ENCODE peak calls at places on chromosomes 12 and 14, in six cellular contexts. U, Z, Y, I, L and W are unnamed samples.

GRCh38 chr14:73059326-73059725 is 992 bp downstream of the RBM25 start:
- DNase-seq in U (no peak), Z (peak; percentile 10), Y (peak; percentile 45), I (no peak), L (peak; percentile 10), W (no peak)

GRCh38 chr12:11807453-11807852 is 158.0 kb downstream of the ETV6 start:
- DNase-seq in U (peak; percentile 92), Z (no peak), Y (no peak), I (no peak), L (peak; percentile 32), W (no peak)

GRCh38 chr14:69633238-69633637 is 21.8 kb downstream of the SUSD6 start:
- DNase-seq in U (no peak), Z (peak; percentile 32), Y (no peak), I (no peak), L (no peak), W (no peak)

GRCh38 chr12:45913631-45914030 is 76.7 kb downstream of the SCAF11 start:
- DNase-seq in U (no peak), Z (no peak), Y (no peak), I (no peak), L (peak; percentile 55), W (no peak)

GRCh38 chr12:32875990-32876389 is 20.6 kb downstream of the PKP2 start:
- DNase-seq in U (no peak), Z (no peak), Y (no peak), I (no peak), L (no peak), W (no peak)

GRCh38 chr12:128947199-128947598 is 93.9 kb downstream of the GLT1D1 start:
- DNase-seq in U (no peak), Z (no peak), Y (no peak), I (no peak), L (no peak), W (no peak)

GRCh38 chr12:77847060-77847541 is 16.4 kb downstream of the NAV3 start:
- DNase-seq in U (no peak), Z (no peak), Y (peak; percentile 44), I (peak; percentile 18), L (no peak), W (no peak)

GRCh38 chr12:117130806-117131205 is 31.6 kb upstream of the TESC start:
- DNase-seq in U (no peak), Z (no peak), Y (no peak), I (no peak), L (no peak), W (no peak)

GRCh38 chr12:100611031-100611430 is 37.5 kb downstream of the GAS2L3 start:
- DNase-seq in U (no peak), Z (no peak), Y (peak; percentile 17), I (no peak), L (no peak), W (no peak)

GRCh38 chr14:43647302-43647701 is 859.8 kb downstream of the FSCB start:
- DNase-seq in U (no peak), Z (peak; percentile 23), Y (no peak), I (no peak), L (no peak), W (no peak)

GRCh38 chr12:81086342-81086741 is 8.5 kb downstream of the ACSS3 start:
- DNase-seq in U (no peak), Z (peak; percentile 89), Y (peak; percentile 4), I (no peak), L (no peak), W (no peak)

GRCh38 chr12:52741378-52742195 is 35.6 kb downstream of the KRT76 start:
- DNase-seq in U (no peak), Z (peak; percentile 24), Y (peak; percentile 30), I (no peak), L (peak; percentile 33), W (peak; percentile 80)

GRCh38 chr12:92624236-92624635 is 78.6 kb upstream of the PLEKHG7 start:
- DNase-seq in U (no peak), Z (no peak), Y (peak; percentile 55), I (no peak), L (no peak), W (no peak)

GRCh38 chr12:24854908-24855307 is 94.0 kb downstream of the BCAT1 start:
- DNase-seq in U (no peak), Z (no peak), Y (no peak), I (no peak), L (no peak), W (no peak)